ENCODE peak calls at places on chromosomes 11 and 22, in six cellular contexts. One of them, this sample, is unnamed.

GRCh38 chr11:132343445-132343844 is 973.0 kb downstream of the NTM start:
- DNase-seq in sigmoid colon: no peak
- DNase-seq in A549: no peak
- DNase-seq in colonic mucosa: no peak
- DNase-seq in endodermal cell: no peak
- DNase-seq in endothelial cell of umbilical vein: no peak
- DNase-seq in this sample: no peak

GRCh38 chr11:69264486-69264885 is 29.5 kb upstream of the MYEOV start:
- DNase-seq in A549: no peak
- DNase-seq in sigmoid colon: no peak
- DNase-seq in endothelial cell of umbilical vein: no peak
- DNase-seq in colonic mucosa: no peak
- DNase-seq in endodermal cell: no peak
- DNase-seq in this sample: no peak

GRCh38 chr11:17331669-17332068 is 19.9 kb upstream of the NCR3LG1 start:
- DNase-seq in colonic mucosa: no peak
- DNase-seq in endodermal cell: no peak
- DNase-seq in A549: no peak
- DNase-seq in sigmoid colon: no peak
- DNase-seq in endothelial cell of umbilical vein: no peak
- DNase-seq in this sample: no peak

GRCh38 chr11:133818302-133818701 is 27.0 kb downstream of the SPATA19 start:
- DNase-seq in sigmoid colon: no peak
- DNase-seq in endothelial cell of umbilical vein: no peak
- DNase-seq in endodermal cell: no peak
- DNase-seq in colonic mucosa: no peak
- DNase-seq in A549: no peak
- DNase-seq in this sample: no peak

GRCh38 chr11:115249179-115249578 is 255.0 kb downstream of the CADM1 start:
- DNase-seq in colonic mucosa: no peak
- DNase-seq in sigmoid colon: no peak
- DNase-seq in endodermal cell: no peak
- DNase-seq in endothelial cell of umbilical vein: no peak
- DNase-seq in A549: no peak
- DNase-seq in this sample: no peak

GRCh38 chr11:5597953-5598352 is 1.5 kb downstream of the TRIM6 start:
- DNase-seq in sigmoid colon: no peak
- DNase-seq in A549: no peak
- DNase-seq in endodermal cell: peak; percentile 54
- DNase-seq in colonic mucosa: no peak
- DNase-seq in endothelial cell of umbilical vein: no peak
- DNase-seq in this sample: no peak

GRCh38 chr11:67375320-67376021 is 2.1 kb upstream of the CLCF1 start:
- DNase-seq in sigmoid colon: no peak
- DNase-seq in endodermal cell: peak; percentile 85
- DNase-seq in endothelial cell of umbilical vein: no peak
- DNase-seq in colonic mucosa: no peak
- DNase-seq in A549: peak; percentile 80
- DNase-seq in this sample: no peak

GRCh38 chr11:116503216-116504160 is 269.3 kb downstream of the BUD13 start:
- DNase-seq in endodermal cell: peak; percentile 22
- DNase-seq in sigmoid colon: no peak
- DNase-seq in A549: no peak
- DNase-seq in endothelial cell of umbilical vein: no peak
- DNase-seq in colonic mucosa: no peak
- DNase-seq in this sample: no peak

GRCh38 chr11:61361686-61362541 is at the start of the genes CYB561A3 and TMEM138:
- DNase-seq in sigmoid colon: peak; percentile 97
- DNase-seq in endodermal cell: peak; percentile 96
- DNase-seq in colonic mucosa: peak; percentile 94
- DNase-seq in endothelial cell of umbilical vein: peak; percentile 94
- DNase-seq in A549: peak; percentile 96
- DNase-seq in this sample: peak; percentile 92

GRCh38 chr11:76337469-76337868 is 43.5 kb downstream of the THAP12 start:
- DNase-seq in endodermal cell: no peak
- DNase-seq in A549: no peak
- DNase-seq in endothelial cell of umbilical vein: no peak
- DNase-seq in sigmoid colon: no peak
- DNase-seq in colonic mucosa: no peak
- DNase-seq in this sample: no peak

GRCh38 chr11:70103256-70103975 is 25.3 kb downstream of the ANO1 start:
- DNase-seq in endodermal cell: no peak
- DNase-seq in endothelial cell of umbilical vein: no peak
- DNase-seq in colonic mucosa: no peak
- DNase-seq in sigmoid colon: no peak
- DNase-seq in A549: no peak
- DNase-seq in this sample: no peak

GRCh38 chr11:17387811-17388210 is 648 bp downstream of the KCNJ11 start:
- DNase-seq in endodermal cell: no peak
- DNase-seq in A549: no peak
- DNase-seq in endothelial cell of umbilical vein: no peak
- DNase-seq in sigmoid colon: no peak
- DNase-seq in colonic mucosa: no peak
- DNase-seq in this sample: no peak

GRCh38 chr22:36330655-36331305 is 57.0 kb downstream of the MYH9 start:
- DNase-seq in sigmoid colon: no peak
- DNase-seq in colonic mucosa: peak; percentile 41
- DNase-seq in endothelial cell of umbilical vein: peak; percentile 78
- DNase-seq in A549: no peak
- DNase-seq in endodermal cell: peak; percentile 65
- DNase-seq in this sample: peak; percentile 60

DNA sequence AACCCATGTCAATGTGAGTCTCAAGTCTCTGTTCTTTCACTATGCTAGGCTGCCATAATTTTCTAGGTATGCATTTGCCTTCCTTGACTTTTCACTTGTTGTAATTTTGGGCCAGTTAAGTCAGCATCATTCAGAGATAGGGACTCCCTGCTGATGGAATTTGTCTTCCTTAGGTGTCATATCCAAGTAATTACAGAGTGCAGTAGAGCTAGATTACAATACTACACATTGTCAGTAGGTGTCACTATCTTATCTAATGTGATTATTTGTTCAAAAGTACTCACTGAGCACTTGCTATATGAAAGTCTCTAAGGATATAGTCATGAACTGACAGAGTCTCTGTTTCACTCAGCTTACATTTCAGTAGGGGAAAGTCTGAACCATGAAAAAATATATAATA is 25.0 kb upstream of the SYN3 start:
- DNase-seq in sigmoid colon: no peak
- DNase-seq in endodermal cell: no peak
- DNase-seq in A549: no peak
- DNase-seq in endothelial cell of umbilical vein: no peak
- DNase-seq in colonic mucosa: no peak
- DNase-seq in this sample: no peak
- TF ChIP-seq CTCF in sigmoid colon: no peak
- TF ChIP-seq CTCF in endodermal cell: peak; percentile 51
- TF ChIP-seq CTCF in A549: no peak
- TF ChIP-seq CTCF in endothelial cell of umbilical vein: no peak
- TF ChIP-seq CTCF in colonic mucosa: no peak
- TF ChIP-seq CTCF in this sample: no peak

GRCh38 chr11:1546077-1546535 is 26.0 kb downstream of the DUSP8 start:
- DNase-seq in endodermal cell: peak; percentile 80
- DNase-seq in colonic mucosa: peak; percentile 77
- DNase-seq in A549: no peak
- DNase-seq in endothelial cell of umbilical vein: no peak
- DNase-seq in sigmoid colon: no peak
- DNase-seq in this sample: no peak
- H3K4me3 ChIP-seq in endodermal cell: no peak overlapping the region
- H3K4me3 ChIP-seq in colonic mucosa: peak overlapping the region; percentile 47
- H3K4me3 ChIP-seq in A549: no peak overlapping the region
- H3K4me3 ChIP-seq in endothelial cell of umbilical vein: no peak overlapping the region
- H3K4me3 ChIP-seq in sigmoid colon: no peak overlapping the region
- H3K4me3 ChIP-seq in this sample: no peak overlapping the region

GRCh38 chr11:64284048-64284961 is at the start of gene BAD:
- DNase-seq in endodermal cell: peak; percentile 99
- DNase-seq in endothelial cell of umbilical vein: peak; percentile 91
- DNase-seq in colonic mucosa: peak; percentile 97
- DNase-seq in sigmoid colon: peak; percentile 98
- DNase-seq in A549: peak; percentile 93
- DNase-seq in this sample: peak; percentile 88
- TF ChIP-seq CTCF in endodermal cell: no peak
- TF ChIP-seq CTCF in endothelial cell of umbilical vein: no peak
- TF ChIP-seq CTCF in colonic mucosa: no peak
- TF ChIP-seq CTCF in sigmoid colon: no peak
- TF ChIP-seq CTCF in A549: no peak
- TF ChIP-seq CTCF in this sample: no peak

GRCh38 chr11:102971766-102972165 is 16.2 kb upstream of the MMP13 start:
- DNase-seq in sigmoid colon: no peak
- DNase-seq in colonic mucosa: no peak
- DNase-seq in endothelial cell of umbilical vein: no peak
- DNase-seq in A549: no peak
- DNase-seq in endodermal cell: no peak
- DNase-seq in this sample: peak; percentile 75

GRCh38 chr11:102967497-102967896 is 12.0 kb upstream of the MMP13 start:
- DNase-seq in endothelial cell of umbilical vein: no peak
- DNase-seq in colonic mucosa: no peak
- DNase-seq in A549: no peak
- DNase-seq in sigmoid colon: no peak
- DNase-seq in endodermal cell: no peak
- DNase-seq in this sample: no peak

GRCh38 chr11:102964867-102965266 is 9.3 kb upstream of the MMP13 start:
- DNase-seq in endodermal cell: no peak
- DNase-seq in colonic mucosa: no peak
- DNase-seq in A549: no peak
- DNase-seq in sigmoid colon: no peak
- DNase-seq in endothelial cell of umbilical vein: no peak
- DNase-seq in this sample: no peak

GRCh38 chr11:102966011-102966410 is 10.5 kb upstream of the MMP13 start:
- DNase-seq in endothelial cell of umbilical vein: no peak
- DNase-seq in colonic mucosa: no peak
- DNase-seq in endodermal cell: no peak
- DNase-seq in sigmoid colon: no peak
- DNase-seq in A549: no peak
- DNase-seq in this sample: no peak
- H3K4me3 ChIP-seq in endothelial cell of umbilical vein: no peak overlapping the region
- H3K4me3 ChIP-seq in colonic mucosa: no peak overlapping the region
- H3K4me3 ChIP-seq in endodermal cell: no peak overlapping the region
- H3K4me3 ChIP-seq in sigmoid colon: no peak overlapping the region
- H3K4me3 ChIP-seq in A549: no peak overlapping the region
- H3K4me3 ChIP-seq in this sample: no peak overlapping the region

GRCh38 chr22:44351037-44351436 is 38.3 kb upstream of the SHISAL1 start:
- DNase-seq in A549: no peak
- DNase-seq in sigmoid colon: no peak
- DNase-seq in endothelial cell of umbilical vein: no peak
- DNase-seq in colonic mucosa: no peak
- DNase-seq in endodermal cell: no peak
- DNase-seq in this sample: no peak

GRCh38 chr22:44353063-44353440 is 40.3 kb upstream of the SHISAL1 start:
- DNase-seq in endothelial cell of umbilical vein: no peak
- DNase-seq in sigmoid colon: peak; percentile 56
- DNase-seq in endodermal cell: no peak
- DNase-seq in colonic mucosa: no peak
- DNase-seq in A549: no peak
- DNase-seq in this sample: no peak

GRCh38 chr22:44352378-44353062 is 39.8 kb upstream of the SHISAL1 start:
- DNase-seq in sigmoid colon: peak; percentile 59
- DNase-seq in A549: no peak
- DNase-seq in colonic mucosa: no peak
- DNase-seq in endodermal cell: no peak
- DNase-seq in endothelial cell of umbilical vein: no peak
- DNase-seq in this sample: no peak

GRCh38 chr22:44354288-44354687 is 41.5 kb upstream of the SHISAL1 start:
- DNase-seq in endothelial cell of umbilical vein: no peak
- DNase-seq in endodermal cell: peak; percentile 32
- DNase-seq in sigmoid colon: peak; percentile 47
- DNase-seq in A549: no peak
- DNase-seq in colonic mucosa: no peak
- DNase-seq in this sample: no peak

GRCh38 chr22:44351685-44352377 is 39.1 kb upstream of the SHISAL1 start:
- DNase-seq in sigmoid colon: peak; percentile 89
- DNase-seq in A549: peak; percentile 46
- DNase-seq in colonic mucosa: no peak
- DNase-seq in endodermal cell: peak; percentile 87
- DNase-seq in endothelial cell of umbilical vein: peak; percentile 23
- DNase-seq in this sample: peak; percentile 82
- TF ChIP-seq CTCF in sigmoid colon: no peak
- TF ChIP-seq CTCF in A549: no peak
- TF ChIP-seq CTCF in colonic mucosa: no peak
- TF ChIP-seq CTCF in endodermal cell: no peak
- TF ChIP-seq CTCF in endothelial cell of umbilical vein: no peak
- TF ChIP-seq CTCF in this sample: no peak

GRCh38 chr11:121024989-121025388 is 1.1 kb downstream of the TBCEL start:
- DNase-seq in sigmoid colon: no peak
- DNase-seq in colonic mucosa: no peak
- DNase-seq in endothelial cell of umbilical vein: no peak
- DNase-seq in endodermal cell: no peak
- DNase-seq in A549: no peak
- DNase-seq in this sample: peak; percentile 38
- H3K4me3 ChIP-seq in sigmoid colon: peak overlapping the region; percentile 93
- H3K4me3 ChIP-seq in colonic mucosa: no peak overlapping the region
- H3K4me3 ChIP-seq in endothelial cell of umbilical vein: no peak overlapping the region
- H3K4me3 ChIP-seq in endodermal cell: peak overlapping the region; percentile 88
- H3K4me3 ChIP-seq in A549: peak overlapping the region; percentile 52
- H3K4me3 ChIP-seq in this sample: peak overlapping the region; percentile 78

This sample was measured in foreskin fibroblast.